ENCODE peak calls at places on chromosome 1, in seven cellular contexts. W, E, A, R, Y, I and C are unnamed samples.
A peak's percentile ranks its signal among the peaks of the same experiment; 100 is the strongest.

GRCh38 chr1:114386129-114387037 is 124.6 kb downstream of the TRIM33 start:
- DNase-seq in W (no peak), E (peak; percentile 78), A (no peak), R (no peak), Y (no peak), I (peak; percentile 38), C (no peak)

GRCh38 chr1:21258331-21259134 is 31.7 kb downstream of the ECE1 start:
- DNase-seq in W (no peak), E (no peak), A (no peak), R (no peak), Y (no peak), I (no peak), C (no peak)

GRCh38 chr1:53728702-53729535 is 10.0 kb downstream of the GLIS1 start:
- DNase-seq in W (no peak), E (no peak), A (no peak), R (no peak), Y (no peak), I (no peak), C (no peak)

GRCh38 chr1:204268101-204268500 is 54.3 kb upstream of the GOLT1A start:
- DNase-seq in W (no peak), E (no peak), A (no peak), R (no peak), Y (no peak), I (no peak), C (no peak)

GRCh38 chr1:171434717-171435346 is 50.5 kb upstream of the PRRC2C start:
- DNase-seq in W (no peak), E (peak; percentile 59), A (peak; percentile 84), R (no peak), Y (peak; percentile 83), I (no peak), C (no peak)

GRCh38 chr1:67534627-67535065 is 104.4 kb upstream of the SERBP1 start:
- DNase-seq in W (no peak), E (no peak), A (peak; percentile 69), R (no peak), Y (peak; percentile 80), I (no peak), C (no peak)

GRCh38 chr1:115282825-115283224 is 55.2 kb downstream of the NGF start:
- DNase-seq in W (no peak), E (no peak), A (no peak), R (no peak), Y (no peak), I (no peak), C (no peak)

GRCh38 chr1:148362141-148362929 is 120.8 kb downstream of the PPIAL4G start:
- DNase-seq in W (peak; percentile 95), E (peak; percentile 51), A (peak; percentile 16), R (no peak), Y (no peak), I (peak; percentile 92), C (peak; percentile 56)

GRCh38 chr1:8944006-8944405 is 1.7 kb upstream of the CA6 start:
- DNase-seq in W (no peak), E (no peak), A (no peak), R (no peak), Y (no peak), I (no peak), C (no peak)

GRCh38 chr1:48761986-48762385 is 14.7 kb downstream of the BEND5 start:
- DNase-seq in W (no peak), E (no peak), A (peak; percentile 10), R (no peak), Y (no peak), I (no peak), C (no peak)

GRCh38 chr1:153734380-153735089 is 6.7 kb downstream of the INTS3 start:
- DNase-seq in W (no peak), E (no peak), A (no peak), R (no peak), Y (no peak), I (no peak), C (no peak)

GRCh38 chr1:200384818-200385390 is 24.9 kb downstream of the ZNF281 start:
- DNase-seq in W (no peak), E (no peak), A (no peak), R (no peak), Y (no peak), I (no peak), C (no peak)

GRCh38 chr1:226990133-226990716 is 50.1 kb downstream of the COQ8A start:
- DNase-seq in W (no peak), E (no peak), A (no peak), R (no peak), Y (no peak), I (no peak), C (no peak)

GRCh38 chr1:205444931-205445652 is 10.8 kb downstream of the BLACAT1 start:
- DNase-seq in W (peak; percentile 95), E (no peak), A (no peak), R (peak; percentile 91), Y (no peak), I (peak; percentile 92), C (peak; percentile 77)

GRCh38 chr1:29674625-29675326 is 438.5 kb downstream of the PTPRU start:
- DNase-seq in W (peak; percentile 12), E (no peak), A (no peak), R (no peak), Y (no peak), I (no peak), C (no peak)

GRCh38 chr1:16173447-16174260 is 17.8 kb upstream of the EPHA2 start:
- DNase-seq in W (peak; percentile 54), E (peak; percentile 58), A (peak; percentile 50), R (no peak), Y (peak; percentile 76), I (peak; percentile 83), C (no peak)

GRCh38 chr1:234958702-234959649 is 169.7 kb downstream of the TOMM20 start:
- DNase-seq in W (no peak), E (no peak), A (no peak), R (no peak), Y (no peak), I (no peak), C (no peak)

GRCh38 chr1:151146072-151146415 is 387 bp downstream of the SEMA6C start:
- DNase-seq in W (no peak), E (no peak), A (no peak), R (no peak), Y (no peak), I (no peak), C (no peak)

GRCh38 chr1:187157552-187157951 is 328.8 kb downstream of the PLA2G4A start:
- DNase-seq in W (no peak), E (no peak), A (no peak), R (no peak), Y (peak; percentile 37), I (peak; percentile 83), C (no peak)

GRCh38 chr1:1928231-1929101 is 9.4 kb upstream of the TMEM52 start:
- DNase-seq in W (no peak), E (no peak), A (no peak), R (no peak), Y (no peak), I (no peak), C (no peak)

GRCh38 chr1:24707659-24708058 is 37.6 kb upstream of the CLIC4 start:
- DNase-seq in W (no peak), E (peak; percentile 81), A (peak; percentile 80), R (no peak), Y (peak; percentile 51), I (no peak), C (no peak)

GRCh38 chr1:11671205-11671543 is 7.2 kb downstream of the FBXO6 start:
- DNase-seq in W (no peak), E (no peak), A (no peak), R (no peak), Y (no peak), I (no peak), C (no peak)
- H4K8ac ChIP-seq in W (no peak overlapping the region), E (no peak overlapping the region), A (no peak overlapping the region), R (no peak overlapping the region), Y (no peak overlapping the region), I (no peak overlapping the region), C (no peak overlapping the region)

GRCh38 chr1:12279728-12280469 is 50.1 kb downstream of the VPS13D start:
- DNase-seq in W (no peak), E (no peak), A (no peak), R (no peak), Y (no peak), I (no peak), C (no peak)
- H4K8ac ChIP-seq in W (no peak overlapping the region), E (no peak overlapping the region), A (no peak overlapping the region), R (no peak overlapping the region), Y (no peak overlapping the region), I (no peak overlapping the region), C (no peak overlapping the region)

GRCh38 chr1:159921251-159921650 is 4.1 kb downstream of the TAGLN2 start:
- DNase-seq in W (no peak), E (no peak), A (peak; percentile 21), R (no peak), Y (peak; percentile 37), I (no peak), C (no peak)

GRCh38 chr1:159919236-159919865 is 6.0 kb downstream of the TAGLN2 start:
- DNase-seq in W (no peak), E (no peak), A (no peak), R (no peak), Y (no peak), I (no peak), C (no peak)

GRCh38 chr1:159921700-159922498 is 3.4 kb downstream of the TAGLN2 start:
- DNase-seq in W (no peak), E (no peak), A (peak; percentile 34), R (no peak), Y (peak; percentile 26), I (no peak), C (no peak)

GRCh38 chr1:159920202-159920601 is 5.1 kb downstream of the TAGLN2 start:
- DNase-seq in W (no peak), E (no peak), A (no peak), R (no peak), Y (no peak), I (no peak), C (no peak)

GRCh38 chr1:159920651-159921050 is 4.7 kb downstream of the TAGLN2 start:
- DNase-seq in W (no peak), E (no peak), A (no peak), R (no peak), Y (no peak), I (no peak), C (no peak)
- H4K8ac ChIP-seq in W (no peak overlapping the region), E (no peak overlapping the region), A (no peak overlapping the region), R (no peak overlapping the region), Y (peak overlapping the region; percentile 38), I (no peak overlapping the region), C (no peak overlapping the region)

GRCh38 chr1:202279806-202280205 is 61.9 kb downstream of the UBE2T start:
- DNase-seq in W (no peak), E (no peak), A (peak; percentile 14), R (no peak), Y (peak; percentile 13), I (no peak), C (no peak)
- H4K8ac ChIP-seq in W (no peak overlapping the region), E (no peak overlapping the region), A (no peak overlapping the region), R (no peak overlapping the region), Y (no peak overlapping the region), I (no peak overlapping the region), C (no peak overlapping the region)

GRCh38 chr1:33586111-33586510 is 113.7 kb downstream of the ZSCAN20 start:
- DNase-seq in W (no peak), E (no peak), A (peak; percentile 11), R (no peak), Y (no peak), I (no peak), C (no peak)
- H4K8ac ChIP-seq in W (no peak overlapping the region), E (no peak overlapping the region), A (no peak overlapping the region), R (no peak overlapping the region), Y (no peak overlapping the region), I (no peak overlapping the region), C (no peak overlapping the region)

GRCh38 chr1:92826792-92827191 is 5.0 kb upstream of the RPL5 start:
- DNase-seq in W (no peak), E (no peak), A (no peak), R (no peak), Y (no peak), I (no peak), C (no peak)
- H4K8ac ChIP-seq in W (no peak overlapping the region), E (no peak overlapping the region), A (no peak overlapping the region), R (no peak overlapping the region), Y (no peak overlapping the region), I (no peak overlapping the region), C (no peak overlapping the region)